ENCODE peak calls at places on chromosomes 7 and 10, in four cellular contexts. W is K562, S is GM12878, L is H1. U is an unnamed sample.

GRCh38 chr10:103918053-103918846 is at the start of gene STN1:
- DNase-seq in S (peak), W (peak), L (peak), U (peak)

GRCh38 chr10:3825862-3826351 is 40.9 kb upstream of the KLF6 start:
- DNase-seq in L (no peak), W (no peak), S (no peak), U (no peak)

GRCh38 chr10:35211390-35211789 is 84.7 kb downstream of the CREM start:
- DNase-seq in S (no peak), W (no peak), L (no peak), U (no peak)

GRCh38 chr7:83469076-83469475 is 179.9 kb downstream of the SEMA3E start:
- DNase-seq in L (no peak), W (no peak), S (no peak), U (peak)

GRCh38 chr10:6721964-6722615 is 142.0 kb upstream of the PRKCQ start:
- DNase-seq in S (no peak), L (no peak), W (no peak), U (peak)

GRCh38 chr10:100739516-100740368 is 5.6 kb upstream of the PAX2 start:
- DNase-seq in L (no peak), S (no peak), W (no peak), U (no peak)

GRCh38 chr7:2038876-2039728 is 193.6 kb downstream of the MAD1L1 start:
- DNase-seq in L (no peak), W (no peak), S (no peak), U (no peak)

GRCh38 chr7:144000020-144000419 is at the start of gene OR6B1:
- DNase-seq in L (no peak), W (no peak), S (no peak), U (no peak)

GRCh38 chr10:62769574-62770242 is 34.8 kb upstream of the ADO start:
- DNase-seq in S (no peak), L (no peak), W (peak), U (peak)

GRCh38 chr10:32922164-32922563 is 35.9 kb downstream of the ITGB1 start:
- DNase-seq in W (no peak), S (no peak), L (no peak), U (no peak)

GRCh38 chr7:151168022-151168786 is 710 bp upstream of the GBX1 start:
- DNase-seq in L (no peak), S (no peak), W (peak), U (no peak)
- TF ChIP-seq USF2 in L (no peak), S (no peak), W (no peak), U (no peak)

DNA sequence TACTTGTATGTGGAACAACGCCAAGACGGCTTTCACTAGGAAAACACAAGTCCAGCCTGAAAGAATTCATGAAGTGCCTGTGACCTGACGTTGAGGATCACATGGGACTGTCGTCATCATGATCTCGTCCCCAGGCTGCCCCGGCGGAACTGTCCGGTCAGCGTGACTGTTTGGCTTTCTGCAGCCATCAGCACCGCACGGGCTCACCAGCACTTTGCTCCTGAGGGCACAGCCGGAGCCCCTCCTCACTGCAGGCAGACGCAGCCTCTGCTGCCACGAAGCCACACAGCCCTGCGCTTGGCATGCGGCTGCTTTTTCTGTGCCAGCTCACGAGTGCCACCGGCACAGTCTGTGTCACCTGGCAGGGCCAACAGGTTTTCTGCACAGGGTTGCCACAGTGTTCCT is 9.4 kb upstream of the GET4 start:
- DNase-seq in W (no peak), L (no peak), S (no peak), U (peak)
- TF ChIP-seq CHD1 in W (no peak), L (no peak), S (no peak), U (no peak)

GRCh38 chr10:87767253-87767652 is 50.8 kb downstream of the ATAD1 start:
- DNase-seq in S (no peak), W (no peak), L (no peak), U (peak)
- TF ChIP-seq USF2 in S (no peak), W (no peak), L (no peak), U (no peak)

GRCh38 chr10:21831986-21832735 is 171.4 kb downstream of the DNAJC1 start:
- DNase-seq in S (no peak), W (no peak), L (no peak), U (peak)
- TF ChIP-seq CHD1 in S (no peak), W (no peak), L (no peak), U (no peak)

GRCh38 chr7:38105874-38106483 is 72.1 kb upstream of the STARD3NL start:
- DNase-seq in L (no peak), S (no peak), W (peak), U (peak)
- TF ChIP-seq USF2 in L (no peak), S (no peak), W (no peak), U (no peak)

GRCh38 chr10:23493711-23494110 is 54.8 kb downstream of the OTUD1 start:
- DNase-seq in L (no peak), W (no peak), S (no peak), U (no peak)

GRCh38 chr10:23499317-23499716 is 60.4 kb downstream of the OTUD1 start:
- DNase-seq in L (no peak), W (no peak), S (no peak), U (no peak)

DNA sequence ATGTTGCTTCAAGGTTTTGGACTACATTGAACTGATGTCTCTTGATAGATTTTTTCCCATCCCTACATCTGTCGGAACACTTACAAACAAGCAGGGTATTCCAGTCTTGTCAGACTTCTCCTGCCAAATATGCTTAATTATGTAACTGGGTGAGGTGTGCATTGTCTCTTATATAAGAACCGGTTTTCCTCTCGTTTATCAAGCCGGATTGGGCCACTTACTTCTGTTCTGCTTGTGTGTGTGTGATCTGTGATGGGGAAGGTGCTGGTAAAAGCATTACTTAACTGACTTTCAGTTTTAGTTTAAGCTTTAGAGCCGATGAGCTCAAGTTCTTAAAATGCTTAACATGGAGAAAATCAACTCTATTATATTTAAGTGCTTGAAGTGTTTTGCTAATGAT is 57.9 kb downstream of the OTUD1 start:
- DNase-seq in L (no peak), W (no peak), S (no peak), U (no peak)
- TF ChIP-seq CHD1 in L (no peak), W (no peak), S (no peak), U (no peak)

GRCh38 chr7:37311282-37311868 is 137.3 kb downstream of the ELMO1 start:
- DNase-seq in W (no peak), S (no peak), L (no peak), U (peak)
- TF ChIP-seq USF2 in W (no peak), S (no peak), L (no peak), U (no peak)

DNA sequence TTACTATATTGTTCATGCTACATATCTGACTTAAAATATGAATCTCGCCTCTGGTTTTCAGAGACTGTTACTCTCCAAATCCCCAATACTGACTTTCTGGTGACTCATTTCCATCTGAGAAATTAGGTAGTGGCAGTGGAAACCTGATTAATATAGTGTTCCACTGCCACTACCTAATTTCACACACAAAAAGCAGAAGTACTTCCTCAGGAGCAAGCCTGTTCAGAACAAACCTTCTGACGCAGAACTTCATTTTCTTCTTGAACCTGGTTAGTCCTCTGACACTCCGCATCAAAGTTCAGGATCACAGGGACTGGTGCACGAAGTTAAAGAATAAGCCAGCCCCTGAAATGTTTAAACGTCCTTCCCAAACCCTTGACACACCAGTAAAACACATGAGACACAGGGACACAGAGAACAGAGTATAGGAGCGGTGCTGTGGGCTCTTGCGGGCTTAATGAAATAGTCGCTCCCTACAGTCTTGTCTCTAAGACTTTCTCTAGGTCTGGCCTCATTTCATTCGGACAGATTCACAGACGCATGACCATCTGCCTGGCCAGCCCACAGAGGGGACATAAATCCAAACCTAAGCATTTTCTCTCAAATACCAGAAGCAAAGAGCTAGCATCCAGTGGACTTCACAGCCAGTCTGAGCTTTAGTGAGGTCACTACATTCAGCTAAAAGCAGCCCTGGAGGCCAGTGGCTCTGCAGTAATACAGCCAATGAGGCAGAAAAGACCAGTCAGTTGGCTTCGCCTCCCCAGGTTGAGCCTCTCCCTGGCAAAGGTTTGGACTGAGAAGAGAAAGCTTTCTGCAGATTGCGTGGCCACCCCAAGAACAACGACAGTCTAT is 4.2 kb downstream of the WDR91 start:
- DNase-seq in L (no peak), S (peak), W (no peak), U (no peak)
- TF ChIP-seq CHD1 in L (no peak), S (no peak), W (no peak), U (no peak)

GRCh38 chr10:42548254-42548653 is 90.1 kb downstream of the ZNF33B start:
- DNase-seq in S (no peak), W (no peak), L (no peak), U (no peak)

GRCh38 chr10:42549851-42550250 is 88.5 kb downstream of the ZNF33B start:
- DNase-seq in S (no peak), L (no peak), W (no peak), U (no peak)

GRCh38 chr10:42552188-42553063 is 85.9 kb downstream of the ZNF33B start:
- DNase-seq in L (peak), W (peak), S (peak), U (peak)

GRCh38 chr10:42553064-42553407 is 85.3 kb downstream of the ZNF33B start:
- DNase-seq in W (peak), L (no peak), S (no peak), U (no peak)

GRCh38 chr10:42551582-42552187 is 86.7 kb downstream of the ZNF33B start:
- DNase-seq in S (no peak), L (no peak), W (no peak), U (no peak)
- TF ChIP-seq USF2 in S (no peak), L (no peak), W (peak), U (no peak)

U was measured in IMR-90.